ENCODE peak calls at places on chromosomes 3 and 15, in four cellular contexts. G, Y, O and X are unnamed samples.

GRCh38 chr3:159996018-159996417 is 7.4 kb downstream of the IL12A start:
- DNase-seq in G (no peak), Y (no peak), O (no peak), X (no peak)

GRCh38 chr3:43674345-43675085 is 16.2 kb upstream of the ABHD5 start:
- DNase-seq in G (no peak), Y (no peak), O (no peak), X (no peak)

GRCh38 chr3:155089495-155089894 is 9.4 kb downstream of the MME start:
- DNase-seq in G (no peak), Y (no peak), O (no peak), X (no peak)

GRCh38 chr15:70241031-70241430 is 143.3 kb upstream of the TLE3 start:
- DNase-seq in G (no peak), Y (no peak), O (no peak), X (no peak)

GRCh38 chr3:136070953-136071949 is 105.7 kb downstream of the PPP2R3A start:
- DNase-seq in G (no peak), Y (no peak), O (no peak), X (peak)

GRCh38 chr3:190017575-190018288 is 103.0 kb downstream of the P3H2 start:
- DNase-seq in G (no peak), Y (no peak), O (no peak), X (no peak)

GRCh38 chr3:23116041-23116440 is 87.1 kb upstream of the UBE2E2 start:
- DNase-seq in G (no peak), Y (no peak), O (no peak), X (no peak)

GRCh38 chr3:420584-420983 is 224.0 kb downstream of the CHL1 start:
- DNase-seq in G (no peak), Y (no peak), O (no peak), X (no peak)

GRCh38 chr3:126618021-126618420 is 36.9 kb downstream of the TXNRD3 start:
- DNase-seq in G (no peak), Y (no peak), O (no peak), X (no peak)

GRCh38 chr3:139286825-139287224 is 57.0 kb upstream of the MRPS22 start:
- DNase-seq in G (no peak), Y (no peak), O (no peak), X (no peak)

GRCh38 chr3:49745986-49746385 is 22.2 kb upstream of the GMPPB start:
- DNase-seq in G (no peak), Y (no peak), O (no peak), X (no peak)

GRCh38 chr3:196620228-196620627 is 19.3 kb upstream of the NRROS start:
- DNase-seq in G (no peak), Y (no peak), O (no peak), X (no peak)

GRCh38 chr15:31274496-31275330 is 51.9 kb upstream of the KLF13 start:
- DNase-seq in G (no peak), Y (no peak), O (no peak), X (no peak)

GRCh38 chr3:70539908-70540307 is 227.5 kb upstream of the MDFIC2 start:
- DNase-seq in G (no peak), Y (no peak), O (no peak), X (peak)

GRCh38 chr3:194271459-194272035 is 79.6 kb downstream of the CPN2 start:
- DNase-seq in G (no peak), Y (no peak), O (no peak), X (no peak)

GRCh38 chr3:100910986-100911385 is 82.2 kb downstream of the ABI3BP start:
- DNase-seq in G (no peak), Y (no peak), O (no peak), X (peak)